ENCODE peak calls at places on chromosomes 6 and 20, in five cellular contexts. M is cardiac muscle cell; D is neural progenitor cell; T is CD4-positive, alpha-beta T cell; R is ascending aorta. B is an unnamed sample.

GRCh38 chr20:3823881-3824280 is 3.5 kb downstream of the AP5S1 start:
- DNase-seq in M (no peak), D (no peak), T (no peak), R (no peak), B (no peak)

GRCh38 chr20:50995506-50995905 is 27.4 kb downstream of the KCNG1 start:
- DNase-seq in M (no peak), D (no peak), T (no peak), R (no peak), B (no peak)

GRCh38 chr6:118187568-118188164 is 280.6 kb downstream of the SLC35F1 start:
- DNase-seq in M (peak; percentile 11), D (no peak), T (no peak), R (peak; percentile 64), B (no peak)

GRCh38 chr20:4813839-4814695 is 92.4 kb downstream of the PRND start:
- DNase-seq in M (no peak), D (no peak), T (peak; percentile 42), R (no peak), B (peak; percentile 31)

GRCh38 chr6:57324538-57324937 is 7.1 kb downstream of the PRIM2 start:
- DNase-seq in M (no peak), D (no peak), T (no peak), R (no peak), B (no peak)

GRCh38 chr20:701401-702129 is 26.0 kb upstream of the SCRT2 start:
- DNase-seq in M (no peak), D (no peak), T (no peak), R (no peak), B (no peak)

GRCh38 chr6:75493400-75494064 is at the start of gene FILIP1:
- DNase-seq in M (peak; percentile 97), D (peak; percentile 72), T (no peak), R (peak; percentile 89), B (no peak)

GRCh38 chr6:2081155-2082138 is 164.0 kb downstream of the GMDS start:
- DNase-seq in M (no peak), D (no peak), T (no peak), R (no peak), B (no peak)

GRCh38 chr6:168314948-168315347 is 4.6 kb downstream of the DACT2 start:
- DNase-seq in M (peak; percentile 17), D (peak; percentile 54), T (no peak), R (no peak), B (no peak)

GRCh38 chr6:30819287-30819917 is 64.9 kb upstream of the DDR1 start:
- DNase-seq in M (no peak), D (no peak), T (no peak), R (no peak), B (no peak)

GRCh38 chr6:154474636-154475428 is 35.7 kb downstream of the CNKSR3 start:
- DNase-seq in M (no peak), D (no peak), T (no peak), R (peak; percentile 81), B (no peak)

GRCh38 chr6:56573624-56574023 is 69.1 kb downstream of the DST start:
- DNase-seq in M (peak; percentile 19), D (no peak), T (no peak), R (no peak), B (no peak)

GRCh38 chr6:96898241-96898851 is 655 bp upstream of the NDUFAF4 start:
- DNase-seq in M (no peak), D (no peak), T (no peak), R (no peak), B (no peak)

GRCh38 chr20:10855778-10856177 is 182.0 kb upstream of the JAG1 start:
- DNase-seq in M (no peak), D (no peak), T (no peak), R (no peak), B (no peak)

GRCh38 chr6:10276888-10277287 is 138.0 kb downstream of the TFAP2A start:
- DNase-seq in M (no peak), D (no peak), T (no peak), R (no peak), B (no peak)

GRCh38 chr6:56510984-56511531 is 131.6 kb downstream of the DST start:
- DNase-seq in M (no peak), D (no peak), T (no peak), R (no peak), B (no peak)

GRCh38 chr6:34585108-34585507 is 29.0 kb upstream of the SPDEF start:
- DNase-seq in M (no peak), D (no peak), T (no peak), R (no peak), B (no peak)

GRCh38 chr6:34586327-34587040 is 30.4 kb upstream of the SPDEF start:
- DNase-seq in M (no peak), D (no peak), T (no peak), R (no peak), B (no peak)

GRCh38 chr6:34584694-34585093 is 28.6 kb upstream of the SPDEF start:
- DNase-seq in M (no peak), D (no peak), T (no peak), R (no peak), B (no peak)

GRCh38 chr6:34583861-34584604 is 27.9 kb upstream of the SPDEF start:
- DNase-seq in M (no peak), D (peak; percentile 40), T (no peak), R (no peak), B (no peak)

GRCh38 chr6:34585512-34586045 is 29.4 kb upstream of the SPDEF start:
- DNase-seq in M (no peak), D (no peak), T (no peak), R (no peak), B (no peak)
- TF ChIP-seq CTCF in M (no peak), D (no peak), T (no peak), R (no peak), B (no peak)

GRCh38 chr20:22672191-22672590 is 87.8 kb upstream of the FOXA2 start:
- DNase-seq in M (no peak), D (no peak), T (no peak), R (no peak), B (no peak)

GRCh38 chr20:22663528-22664025 is 79.2 kb upstream of the FOXA2 start:
- DNase-seq in M (no peak), D (no peak), T (no peak), R (no peak), B (no peak)

GRCh38 chr20:22667198-22667597 is 82.8 kb upstream of the FOXA2 start:
- DNase-seq in M (no peak), D (no peak), T (no peak), R (no peak), B (no peak)
- H3K9me3 ChIP-seq in M (no peaks in the 10 kb centered on the region), D (peaks cover 6% of the 10 kb centered on the region), T (peaks cover 3% of the 10 kb centered on the region), R (peaks cover 16% of the 10 kb centered on the region), B (no peaks in the 10 kb centered on the region)

GRCh38 chr6:137166247-137167098 is 7.0 kb downstream of the IL22RA2 start:
- DNase-seq in M (no peak), D (no peak), T (no peak), R (no peak), B (no peak)

GRCh38 chr6:137162692-137163303 is 10.6 kb downstream of the IL22RA2 start:
- DNase-seq in M (no peak), D (no peak), T (no peak), R (no peak), B (no peak)

GRCh38 chr6:137163732-137164318 is 9.6 kb downstream of the IL22RA2 start:
- DNase-seq in M (no peak), D (no peak), T (no peak), R (no peak), B (no peak)

GRCh38 chr6:137167702-137168377 is 5.6 kb downstream of the IL22RA2 start:
- DNase-seq in M (no peak), D (no peak), T (no peak), R (no peak), B (no peak)

DNA sequence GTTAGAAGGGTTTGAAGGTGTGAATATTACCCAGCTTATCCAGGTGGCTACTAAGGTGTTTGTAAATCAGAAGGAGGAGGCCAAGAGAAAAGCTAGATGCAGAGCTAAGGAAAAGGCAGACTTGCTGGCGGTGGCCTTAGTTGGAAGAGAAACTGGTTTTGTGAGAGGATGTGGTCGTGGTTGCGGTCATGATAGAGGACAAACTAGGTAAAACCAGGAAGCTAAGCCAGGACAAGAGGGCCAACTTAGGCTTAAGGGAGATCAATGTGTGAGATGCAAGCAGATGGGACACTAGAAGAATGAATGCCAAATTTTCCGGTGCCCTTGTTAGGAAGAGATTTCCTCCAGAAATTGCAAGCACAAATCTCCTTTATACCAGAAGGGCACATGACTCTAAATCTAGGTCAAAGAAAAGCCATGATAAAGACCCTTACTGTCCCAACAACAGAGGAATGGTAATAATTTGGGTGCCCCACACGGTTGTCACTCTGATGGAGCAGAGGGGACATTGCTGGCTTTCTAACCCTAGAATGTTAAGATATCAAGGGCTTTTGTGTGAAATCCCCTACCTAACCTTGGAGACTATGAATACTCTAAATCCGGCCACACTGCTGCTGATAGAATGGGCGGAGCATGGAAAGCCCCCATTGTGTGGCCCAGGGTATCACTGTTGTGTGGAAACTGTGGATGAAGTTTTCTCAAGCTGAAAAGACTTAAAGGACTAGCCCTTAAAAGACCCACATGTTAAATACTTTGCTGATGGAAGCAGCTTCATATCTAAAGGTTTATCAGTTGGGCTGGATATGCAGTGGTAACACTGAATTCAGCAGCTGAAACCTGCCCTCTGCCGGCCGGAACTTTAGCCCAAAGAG is 7.8 kb downstream of the IL22RA2 start:
- DNase-seq in M (no peak), D (no peak), T (peak; percentile 10), R (no peak), B (no peak)
- TF ChIP-seq CTCF in M (peak; percentile 23), D (no peak), T (no peak), R (no peak), B (peak; percentile 69)

GRCh38 chr6:88670369-88670768 is 293.0 kb downstream of the RNGTT start:
- DNase-seq in M (no peak), D (no peak), T (no peak), R (no peak), B (no peak)

GRCh38 chr6:88665131-88665530 is 298.3 kb downstream of the RNGTT start:
- DNase-seq in M (no peak), D (no peak), T (no peak), R (no peak), B (no peak)

GRCh38 chr6:88666906-88667305 is 296.5 kb downstream of the RNGTT start:
- DNase-seq in M (no peak), D (no peak), T (no peak), R (no peak), B (no peak)

GRCh38 chr6:88671624-88672023 is 291.8 kb downstream of the RNGTT start:
- DNase-seq in M (no peak), D (no peak), T (no peak), R (no peak), B (no peak)

GRCh38 chr6:88669475-88669874 is 293.9 kb downstream of the RNGTT start:
- DNase-seq in M (no peak), D (no peak), T (no peak), R (no peak), B (no peak)
- H3K9me3 ChIP-seq in M (no peaks in the 10 kb centered on the region), D (peaks cover 12% of the 10 kb centered on the region), T (peaks cover 19% of the 10 kb centered on the region), R (peaks cover 23% of the 10 kb centered on the region), B (peaks cover 39% of the 10 kb centered on the region)

B was measured in esophagus squamous epithelium.